ENCODE peak calls at places on chromosomes 5 and 9, in ten cellular contexts. N, J, Q, H, F, B, K, W, T and D are unnamed samples.

GRCh38 chr5:58773744-58774441 is 191.0 kb downstream of the RAB3C start:
- DNase-seq in N (peak; percentile 71), J (no peak), Q (no peak), H (no peak), F (no peak), B (no peak), K (peak; percentile 31), W (peak; percentile 30), T (no peak), D (no peak)

GRCh38 chr9:110579763-110580255 is 268 bp upstream of the SVEP1 start:
- DNase-seq in N (peak; percentile 42), J (peak; percentile 91), Q (peak; percentile 31), H (no peak), F (peak; percentile 60), B (no peak), K (peak; percentile 48), W (peak; percentile 38), T (no peak), D (peak; percentile 43)

GRCh38 chr5:172630961-172631360 is 10.1 kb upstream of the NEURL1B start:
- DNase-seq in N (no peak), J (no peak), Q (no peak), H (no peak), F (no peak), B (peak; percentile 51), K (no peak), W (no peak), T (no peak), D (peak; percentile 28)

GRCh38 chr5:179697108-179697507 is 1.7 kb upstream of the CANX start:
- DNase-seq in N (no peak), J (no peak), Q (no peak), H (no peak), F (no peak), B (no peak), K (no peak), W (no peak), T (no peak), D (no peak)

GRCh38 chr5:171492781-171493180 is 73.3 kb downstream of the FGF18 start:
- DNase-seq in N (no peak), J (peak; percentile 88), Q (no peak), H (no peak), F (peak; percentile 55), B (no peak), K (peak; percentile 33), W (no peak), T (no peak), D (no peak)

GRCh38 chr5:91352831-91353695 is 30.1 kb downstream of the ARRDC3 start:
- DNase-seq in N (no peak), J (no peak), Q (no peak), H (no peak), F (no peak), B (no peak), K (no peak), W (no peak), T (no peak), D (no peak)

GRCh38 chr5:78182838-78183237 is 111.7 kb downstream of the AP3B1 start:
- DNase-seq in N (no peak), J (peak; percentile 2), Q (no peak), H (no peak), F (no peak), B (peak; percentile 16), K (no peak), W (no peak), T (no peak), D (no peak)

GRCh38 chr9:75636427-75637045 is 253.9 kb upstream of the PCSK5 start:
- DNase-seq in N (no peak), J (no peak), Q (no peak), H (no peak), F (no peak), B (no peak), K (no peak), W (peak; percentile 63), T (no peak), D (no peak)

GRCh38 chr5:172697123-172698121 is 56.4 kb downstream of the NEURL1B start:
- DNase-seq in N (peak; percentile 84), J (peak; percentile 82), Q (peak; percentile 89), H (no peak), F (peak; percentile 94), B (peak; percentile 95), K (peak; percentile 86), W (peak; percentile 91), T (peak; percentile 88), D (peak; percentile 89)

GRCh38 chr5:78699565-78700143 is 51.1 kb upstream of the LHFPL2 start:
- DNase-seq in N (no peak), J (peak; percentile 95), Q (no peak), H (peak; percentile 63), F (no peak), B (no peak), K (no peak), W (peak; percentile 41), T (no peak), D (no peak)

DNA sequence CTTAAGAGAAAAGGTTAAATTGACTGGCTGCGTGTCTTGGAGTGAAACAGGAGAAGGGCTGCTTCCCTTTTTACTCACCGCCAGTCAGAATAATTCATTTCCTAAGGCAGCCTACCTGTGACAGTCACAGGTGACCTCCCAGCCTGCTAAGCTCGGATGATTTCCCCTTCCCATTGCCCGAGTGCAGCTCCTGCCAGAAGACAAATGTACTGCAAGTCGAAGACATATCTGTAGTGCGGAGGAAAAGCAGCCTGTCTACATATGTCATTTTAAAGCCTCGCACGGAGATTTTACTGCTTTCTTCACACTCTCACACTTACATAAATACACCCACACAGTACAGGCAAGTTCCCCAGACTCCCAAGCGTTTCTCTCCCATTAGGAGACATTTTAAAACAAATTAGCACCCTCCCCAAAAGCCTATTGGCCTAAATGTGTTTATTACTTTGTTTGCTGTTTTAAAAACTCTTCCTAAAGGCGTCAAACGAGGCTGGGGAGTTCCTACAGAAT is 665.7 kb upstream of the ZNF608 start:
- DNase-seq in N (no peak), J (no peak), Q (peak; percentile 37), H (no peak), F (peak; percentile 61), B (peak; percentile 76), K (no peak), W (no peak), T (no peak), D (peak; percentile 31)
- TF ChIP-seq CTCF in N (no peak), J (no peak), Q (no peak), H (peak; percentile 8), F (peak; percentile 25), B (peak; percentile 5), K (peak; percentile 20), W (no peak), T (no peak), D (no peak)

GRCh38 chr5:117098094-117098493 is 523.5 kb upstream of the SEMA6A start:
- DNase-seq in N (no peak), J (no peak), Q (no peak), H (no peak), F (no peak), B (no peak), K (no peak), W (no peak), T (no peak), D (no peak)
- TF ChIP-seq CTCF in N (no peak), J (no peak), Q (no peak), H (no peak), F (no peak), B (no peak), K (no peak), W (no peak), T (no peak), D (no peak)

DNA sequence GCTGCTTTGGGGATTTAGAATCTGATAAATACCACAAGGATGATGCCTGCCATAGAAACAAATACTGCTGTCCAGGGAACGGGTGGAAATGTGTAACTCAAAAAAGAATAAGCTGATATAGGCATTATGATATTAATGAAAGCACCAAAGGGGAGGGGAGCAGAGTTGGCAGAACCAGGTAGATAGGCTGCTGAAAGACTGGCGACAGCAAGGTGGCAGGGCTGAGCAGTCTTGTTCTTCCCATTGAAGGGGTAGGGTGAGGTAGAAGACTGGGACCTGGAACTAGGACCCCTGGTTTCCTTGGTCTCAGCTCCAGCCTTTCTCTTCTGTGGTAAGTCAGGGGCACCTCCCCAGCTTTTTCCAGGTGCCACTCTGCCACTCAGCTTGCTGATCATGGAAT is 31.4 kb upstream of the TMOD1 start:
- DNase-seq in N (peak; percentile 49), J (no peak), Q (peak; percentile 43), H (no peak), F (peak; percentile 61), B (no peak), K (no peak), W (no peak), T (no peak), D (peak; percentile 8)
- TF ChIP-seq CTCF in N (peak; percentile 25), J (peak; percentile 5), Q (no peak), H (no peak), F (peak; percentile 82), B (no peak), K (no peak), W (peak; percentile 42), T (no peak), D (peak; percentile 6)

GRCh38 chr5:125412561-125413535 is 666.4 kb upstream of the ZNF608 start:
- DNase-seq in N (peak; percentile 93), J (peak; percentile 80), Q (peak; percentile 75), H (peak; percentile 76), F (peak; percentile 85), B (peak; percentile 93), K (peak; percentile 91), W (peak; percentile 62), T (no peak), D (peak; percentile 79)
- TF ChIP-seq CTCF in N (no peak), J (peak; percentile 30), Q (no peak), H (peak; percentile 75), F (peak; percentile 65), B (peak; percentile 23), K (no peak), W (peak; percentile 43), T (no peak), D (no peak)

DNA sequence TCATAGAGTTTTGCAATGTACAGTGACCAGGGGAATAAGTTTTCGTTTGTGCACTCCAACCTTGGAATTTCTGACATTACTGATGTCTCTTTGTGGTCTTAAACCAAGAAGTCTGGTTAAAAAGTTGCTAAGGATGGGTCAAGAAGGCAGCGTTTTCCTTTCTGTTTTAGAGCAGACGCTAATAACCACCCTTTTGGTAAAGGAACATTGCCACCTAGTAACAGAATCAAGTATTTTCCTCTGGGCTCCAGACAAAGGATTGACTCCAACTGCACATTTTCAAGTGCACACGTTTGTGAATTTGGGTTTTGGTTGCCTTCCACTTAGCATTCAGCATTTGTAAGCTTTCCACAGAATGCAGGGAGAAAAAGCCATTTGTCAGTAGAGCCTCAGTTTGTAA is 22.2 kb upstream of the CEP78 start:
- DNase-seq in N (no peak), J (peak; percentile 10), Q (no peak), H (no peak), F (peak; percentile 45), B (no peak), K (no peak), W (no peak), T (no peak), D (no peak)
- TF ChIP-seq CTCF in N (peak; percentile 43), J (peak; percentile 17), Q (no peak), H (no peak), F (peak; percentile 63), B (peak; percentile 54), K (no peak), W (peak; percentile 10), T (peak; percentile 49), D (peak; percentile 12)

GRCh38 chr9:117046666-117047327 is 359.7 kb downstream of the TRIM32 start:
- DNase-seq in N (no peak), J (no peak), Q (no peak), H (no peak), F (peak; percentile 56), B (no peak), K (peak; percentile 51), W (no peak), T (no peak), D (no peak)
- TF ChIP-seq CTCF in N (no peak), J (no peak), Q (no peak), H (no peak), F (peak; percentile 63), B (no peak), K (no peak), W (no peak), T (no peak), D (peak; percentile 21)